ENCODE peak calls at places on chromosomes 6 and 20, in ten cellular contexts. One of them, this sample, is unnamed.

GRCh38 chr6:161788531-161788930 is 514.7 kb upstream of the AGPAT4 start:
- DNase-seq in OCI-LY7: no peak
- DNase-seq in non-pigmented ciliary epithelial cell: no peak
- DNase-seq in stimulated activated CD4-positive, alpha-beta T cell treated with anti-CD3 and anti-CD28 coated beads, Interleukin-15, amount 100 ng/mL, for 24 hours: no peak
- DNase-seq in cardiac fibroblast: no peak
- DNase-seq in T-cell: no peak
- DNase-seq in T follicular helper cell: no peak
- DNase-seq in mesenchymal stem cell: no peak
- DNase-seq in activated naive CD4-positive, alpha-beta T cell treated with anti-CD3 and anti-CD28 coated beads, Interleukin-2, amount 10 ng/mL, durations not matched to agents 7 days and 5 days: no peak
- DNase-seq in astrocyte of the cerebellum: no peak
- DNase-seq in this sample: no peak

GRCh38 chr20:60224914-60225313 is 266.7 kb downstream of the CDH26 start:
- DNase-seq in OCI-LY7: peak; percentile 41
- DNase-seq in non-pigmented ciliary epithelial cell: no peak
- DNase-seq in stimulated activated CD4-positive, alpha-beta T cell treated with anti-CD3 and anti-CD28 coated beads, Interleukin-15, amount 100 ng/mL, for 24 hours: no peak
- DNase-seq in cardiac fibroblast: peak; percentile 39
- DNase-seq in T-cell: no peak
- DNase-seq in T follicular helper cell: no peak
- DNase-seq in mesenchymal stem cell: no peak
- DNase-seq in activated naive CD4-positive, alpha-beta T cell treated with anti-CD3 and anti-CD28 coated beads, Interleukin-2, amount 10 ng/mL, durations not matched to agents 7 days and 5 days: peak; percentile 39
- DNase-seq in astrocyte of the cerebellum: no peak
- DNase-seq in this sample: peak; percentile 13

GRCh38 chr6:155676346-155676745 is 220.7 kb upstream of the NOX3 start:
- DNase-seq in OCI-LY7: no peak
- DNase-seq in non-pigmented ciliary epithelial cell: no peak
- DNase-seq in stimulated activated CD4-positive, alpha-beta T cell treated with anti-CD3 and anti-CD28 coated beads, Interleukin-15, amount 100 ng/mL, for 24 hours: no peak
- DNase-seq in cardiac fibroblast: no peak
- DNase-seq in T-cell: no peak
- DNase-seq in T follicular helper cell: no peak
- DNase-seq in mesenchymal stem cell: no peak
- DNase-seq in activated naive CD4-positive, alpha-beta T cell treated with anti-CD3 and anti-CD28 coated beads, Interleukin-2, amount 10 ng/mL, durations not matched to agents 7 days and 5 days: no peak
- DNase-seq in astrocyte of the cerebellum: no peak
- DNase-seq in this sample: no peak

GRCh38 chr20:47704746-47705496 is 80.4 kb downstream of the SULF2 start:
- DNase-seq in OCI-LY7: no peak
- DNase-seq in non-pigmented ciliary epithelial cell: no peak
- DNase-seq in stimulated activated CD4-positive, alpha-beta T cell treated with anti-CD3 and anti-CD28 coated beads, Interleukin-15, amount 100 ng/mL, for 24 hours: no peak
- DNase-seq in cardiac fibroblast: peak; percentile 9
- DNase-seq in T-cell: no peak
- DNase-seq in T follicular helper cell: no peak
- DNase-seq in mesenchymal stem cell: no peak
- DNase-seq in activated naive CD4-positive, alpha-beta T cell treated with anti-CD3 and anti-CD28 coated beads, Interleukin-2, amount 10 ng/mL, durations not matched to agents 7 days and 5 days: no peak
- DNase-seq in astrocyte of the cerebellum: no peak
- DNase-seq in this sample: no peak

GRCh38 chr20:7180261-7181045 is 413.0 kb downstream of the BMP2 start:
- DNase-seq in OCI-LY7: no peak
- DNase-seq in non-pigmented ciliary epithelial cell: no peak
- DNase-seq in stimulated activated CD4-positive, alpha-beta T cell treated with anti-CD3 and anti-CD28 coated beads, Interleukin-15, amount 100 ng/mL, for 24 hours: no peak
- DNase-seq in cardiac fibroblast: peak; percentile 75
- DNase-seq in T-cell: no peak
- DNase-seq in T follicular helper cell: no peak
- DNase-seq in mesenchymal stem cell: peak; percentile 1
- DNase-seq in activated naive CD4-positive, alpha-beta T cell treated with anti-CD3 and anti-CD28 coated beads, Interleukin-2, amount 10 ng/mL, durations not matched to agents 7 days and 5 days: no peak
- DNase-seq in astrocyte of the cerebellum: no peak
- DNase-seq in this sample: no peak

GRCh38 chr20:62926229-62927127 is at the start of gene DIDO1:
- DNase-seq in OCI-LY7: peak; percentile 93
- DNase-seq in non-pigmented ciliary epithelial cell: peak; percentile 24
- DNase-seq in stimulated activated CD4-positive, alpha-beta T cell treated with anti-CD3 and anti-CD28 coated beads, Interleukin-15, amount 100 ng/mL, for 24 hours: peak; percentile 93
- DNase-seq in cardiac fibroblast: peak; percentile 82
- DNase-seq in T-cell: peak; percentile 82
- DNase-seq in T follicular helper cell: peak; percentile 81
- DNase-seq in mesenchymal stem cell: peak; percentile 80
- DNase-seq in activated naive CD4-positive, alpha-beta T cell treated with anti-CD3 and anti-CD28 coated beads, Interleukin-2, amount 10 ng/mL, durations not matched to agents 7 days and 5 days: peak; percentile 91
- DNase-seq in astrocyte of the cerebellum: peak; percentile 38
- DNase-seq in this sample: peak; percentile 89

GRCh38 chr20:58666702-58667101 is 15.6 kb downstream of the STX16 start:
- DNase-seq in OCI-LY7: no peak
- DNase-seq in non-pigmented ciliary epithelial cell: no peak
- DNase-seq in stimulated activated CD4-positive, alpha-beta T cell treated with anti-CD3 and anti-CD28 coated beads, Interleukin-15, amount 100 ng/mL, for 24 hours: no peak
- DNase-seq in cardiac fibroblast: no peak
- DNase-seq in T-cell: no peak
- DNase-seq in T follicular helper cell: no peak
- DNase-seq in mesenchymal stem cell: no peak
- DNase-seq in activated naive CD4-positive, alpha-beta T cell treated with anti-CD3 and anti-CD28 coated beads, Interleukin-2, amount 10 ng/mL, durations not matched to agents 7 days and 5 days: no peak
- DNase-seq in astrocyte of the cerebellum: no peak
- DNase-seq in this sample: no peak

GRCh38 chr6:111480988-111481830 is 1.8 kb downstream of the REV3L start:
- DNase-seq in OCI-LY7: peak; percentile 27
- DNase-seq in non-pigmented ciliary epithelial cell: no peak
- DNase-seq in stimulated activated CD4-positive, alpha-beta T cell treated with anti-CD3 and anti-CD28 coated beads, Interleukin-15, amount 100 ng/mL, for 24 hours: no peak
- DNase-seq in cardiac fibroblast: no peak
- DNase-seq in T-cell: no peak
- DNase-seq in T follicular helper cell: no peak
- DNase-seq in mesenchymal stem cell: peak; percentile 28
- DNase-seq in activated naive CD4-positive, alpha-beta T cell treated with anti-CD3 and anti-CD28 coated beads, Interleukin-2, amount 10 ng/mL, durations not matched to agents 7 days and 5 days: no peak
- DNase-seq in astrocyte of the cerebellum: no peak
- DNase-seq in this sample: peak; percentile 34

GRCh38 chr20:46951840-46952497 is 57.3 kb downstream of the EYA2 start:
- DNase-seq in OCI-LY7: no peak
- DNase-seq in non-pigmented ciliary epithelial cell: no peak
- DNase-seq in stimulated activated CD4-positive, alpha-beta T cell treated with anti-CD3 and anti-CD28 coated beads, Interleukin-15, amount 100 ng/mL, for 24 hours: peak; percentile 6
- DNase-seq in cardiac fibroblast: peak; percentile 12
- DNase-seq in T-cell: no peak
- DNase-seq in T follicular helper cell: no peak
- DNase-seq in mesenchymal stem cell: no peak
- DNase-seq in activated naive CD4-positive, alpha-beta T cell treated with anti-CD3 and anti-CD28 coated beads, Interleukin-2, amount 10 ng/mL, durations not matched to agents 7 days and 5 days: no peak
- DNase-seq in astrocyte of the cerebellum: no peak
- DNase-seq in this sample: no peak

GRCh38 chr6:39997101-39997635 is 62.9 kb upstream of the MOCS1 start:
- DNase-seq in OCI-LY7: no peak
- DNase-seq in non-pigmented ciliary epithelial cell: no peak
- DNase-seq in stimulated activated CD4-positive, alpha-beta T cell treated with anti-CD3 and anti-CD28 coated beads, Interleukin-15, amount 100 ng/mL, for 24 hours: no peak
- DNase-seq in cardiac fibroblast: no peak
- DNase-seq in T-cell: no peak
- DNase-seq in T follicular helper cell: no peak
- DNase-seq in mesenchymal stem cell: no peak
- DNase-seq in activated naive CD4-positive, alpha-beta T cell treated with anti-CD3 and anti-CD28 coated beads, Interleukin-2, amount 10 ng/mL, durations not matched to agents 7 days and 5 days: no peak
- DNase-seq in astrocyte of the cerebellum: no peak
- DNase-seq in this sample: no peak

GRCh38 chr6:156991971-156992370 is 214.8 kb downstream of the ARID1B start:
- DNase-seq in OCI-LY7: no peak
- DNase-seq in non-pigmented ciliary epithelial cell: no peak
- DNase-seq in stimulated activated CD4-positive, alpha-beta T cell treated with anti-CD3 and anti-CD28 coated beads, Interleukin-15, amount 100 ng/mL, for 24 hours: no peak
- DNase-seq in cardiac fibroblast: peak; percentile 28
- DNase-seq in T-cell: no peak
- DNase-seq in T follicular helper cell: no peak
- DNase-seq in mesenchymal stem cell: no peak
- DNase-seq in activated naive CD4-positive, alpha-beta T cell treated with anti-CD3 and anti-CD28 coated beads, Interleukin-2, amount 10 ng/mL, durations not matched to agents 7 days and 5 days: no peak
- DNase-seq in astrocyte of the cerebellum: no peak
- DNase-seq in this sample: no peak

This sample was measured in erythroblast.